ENCODE peak calls at places on chromosomes 4 and X, in six cellular contexts. F is breast epithelium, Y is thyroid gland, P is IMR-90, L is stomach, G is H54. U is an unnamed sample.

GRCh38 chr4:185061610-185062009 is 43.3 kb downstream of the HELT start:
- DNase-seq in F (no peak), G (no peak), P (no peak), L (no peak), Y (no peak), U (no peak)

GRCh38 chrX:53049127-53049517 is 533 bp downstream of the GPR173 start:
- DNase-seq in G (no peak), F (no peak), Y (no peak), P (no peak), L (no peak), U (no peak)

GRCh38 chr4:102678695-102679335 is 82.0 kb downstream of the MANBA start:
- DNase-seq in L (no peak), G (no peak), Y (no peak), F (no peak), P (no peak), U (no peak)

GRCh38 chr4:38334791-38335190 is 329.2 kb upstream of the KLF3 start:
- DNase-seq in P (no peak), F (no peak), Y (no peak), L (no peak), G (no peak), U (no peak)

GRCh38 chr4:82753238-82753637 is 45.4 kb downstream of the SCD5 start:
- DNase-seq in G (no peak), Y (peak; percentile 34), F (no peak), P (no peak), L (no peak), U (no peak)

GRCh38 chrX:101655540-101655939 is 4.1 kb downstream of the ARMCX2 start:
- DNase-seq in Y (no peak), L (no peak), P (no peak), F (no peak), G (no peak), U (no peak)

GRCh38 chrX:29687687-29688086 is 527.7 kb upstream of the MAGEB2 start:
- DNase-seq in L (no peak), F (no peak), Y (no peak), P (peak; percentile 76), G (no peak), U (no peak)

GRCh38 chr4:39205476-39205875 is 23.1 kb downstream of the WDR19 start:
- DNase-seq in Y (no peak), F (no peak), L (no peak), G (no peak), P (no peak), U (no peak)

DNA sequence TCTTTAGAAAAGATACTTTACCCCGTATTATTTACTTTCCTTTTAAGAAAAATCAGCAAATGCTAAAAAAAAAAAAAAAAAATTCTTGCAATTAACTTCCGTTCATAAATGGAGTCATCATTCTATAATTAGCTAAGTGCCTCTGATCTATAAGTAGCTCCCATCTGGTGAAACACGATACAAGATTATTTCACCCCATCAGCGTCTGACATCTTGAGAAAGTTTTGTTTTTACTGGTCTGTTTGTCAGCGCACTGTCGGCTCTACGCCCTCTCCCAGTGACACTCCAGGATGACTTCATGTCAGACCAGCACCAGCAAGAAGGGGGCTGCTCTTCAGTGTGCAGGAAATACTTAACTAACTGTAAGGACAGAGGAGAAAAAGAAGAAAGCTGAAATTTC is 108.3 kb downstream of the AFAP1 start:
- DNase-seq in Y (no peak), F (no peak), L (no peak), G (no peak), P (peak; percentile 97), U (peak; percentile 40)
- TF ChIP-seq POLR2A in Y (no peak), F (no peak), L (no peak), G (no peak), P (no peak), U (no peak)

GRCh38 chr4:75724066-75724866 is at the start of gene USO1:
- DNase-seq in L (peak; percentile 99), Y (peak; percentile 98), G (peak; percentile 68), F (peak; percentile 99), P (peak; percentile 99), U (peak; percentile 99)

GRCh38 chr4:75723802-75724065 is 643 bp upstream of the USO1 start:
- DNase-seq in G (no peak), Y (no peak), L (no peak), P (no peak), F (no peak), U (no peak)

GRCh38 chr4:75723117-75723801 is 1.1 kb upstream of the USO1 start:
- DNase-seq in P (peak; percentile 80), F (no peak), Y (no peak), L (no peak), G (no peak), U (no peak)

GRCh38 chr4:75726577-75726976 is 2.2 kb downstream of the USO1 start:
- DNase-seq in L (no peak), Y (peak; percentile 29), P (peak; percentile 18), F (no peak), G (no peak), U (no peak)

DNA sequence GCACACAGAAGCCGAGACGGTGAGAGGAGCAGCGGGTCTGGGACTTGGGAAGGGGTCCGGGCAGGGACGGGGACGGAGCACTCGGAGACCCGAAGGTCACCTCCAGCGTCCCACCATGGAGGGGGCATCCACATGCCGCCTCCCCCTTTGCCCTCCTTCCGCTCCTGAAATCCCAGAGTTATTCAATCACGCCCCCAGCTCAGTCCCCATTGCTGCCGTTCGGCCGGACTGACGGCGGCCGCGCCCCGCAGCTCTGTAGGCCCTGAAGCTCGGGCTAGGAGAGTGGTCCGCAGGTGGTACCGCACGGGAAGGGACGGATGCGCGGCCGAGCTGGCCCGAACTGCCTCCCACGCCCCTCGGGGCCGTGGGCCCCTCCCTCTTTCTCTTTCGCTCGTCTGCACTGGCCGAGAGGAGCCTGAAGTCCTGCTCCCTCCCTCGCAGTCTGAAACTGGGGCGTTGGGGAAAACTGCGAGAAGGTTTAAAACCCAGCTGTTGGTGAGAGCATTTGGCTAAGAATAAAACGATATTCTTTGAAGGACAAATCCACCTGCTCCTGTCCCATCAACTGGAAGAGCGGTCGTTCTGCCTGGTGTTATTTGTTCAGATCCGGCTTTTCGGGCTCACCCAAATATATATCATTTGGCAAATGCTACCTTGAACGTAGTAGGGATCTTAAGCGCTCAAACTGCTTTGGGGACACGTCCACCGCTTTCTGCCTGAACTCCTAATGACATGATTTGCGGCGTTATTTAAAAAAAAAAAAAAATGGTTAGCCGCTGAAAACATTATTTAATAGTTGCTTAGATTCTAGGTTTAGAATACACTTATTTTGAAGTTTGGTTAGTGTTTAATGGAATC is 719 bp downstream of the USO1 start:
- DNase-seq in G (peak; percentile 12), F (peak; percentile 72), P (peak; percentile 79), L (peak; percentile 74), Y (peak; percentile 82), U (peak; percentile 88)
- TF ChIP-seq POLR2A in G (peak; percentile 55), F (no peak), P (peak; percentile 82), L (no peak), Y (no peak), U (peak; percentile 14)

DNA sequence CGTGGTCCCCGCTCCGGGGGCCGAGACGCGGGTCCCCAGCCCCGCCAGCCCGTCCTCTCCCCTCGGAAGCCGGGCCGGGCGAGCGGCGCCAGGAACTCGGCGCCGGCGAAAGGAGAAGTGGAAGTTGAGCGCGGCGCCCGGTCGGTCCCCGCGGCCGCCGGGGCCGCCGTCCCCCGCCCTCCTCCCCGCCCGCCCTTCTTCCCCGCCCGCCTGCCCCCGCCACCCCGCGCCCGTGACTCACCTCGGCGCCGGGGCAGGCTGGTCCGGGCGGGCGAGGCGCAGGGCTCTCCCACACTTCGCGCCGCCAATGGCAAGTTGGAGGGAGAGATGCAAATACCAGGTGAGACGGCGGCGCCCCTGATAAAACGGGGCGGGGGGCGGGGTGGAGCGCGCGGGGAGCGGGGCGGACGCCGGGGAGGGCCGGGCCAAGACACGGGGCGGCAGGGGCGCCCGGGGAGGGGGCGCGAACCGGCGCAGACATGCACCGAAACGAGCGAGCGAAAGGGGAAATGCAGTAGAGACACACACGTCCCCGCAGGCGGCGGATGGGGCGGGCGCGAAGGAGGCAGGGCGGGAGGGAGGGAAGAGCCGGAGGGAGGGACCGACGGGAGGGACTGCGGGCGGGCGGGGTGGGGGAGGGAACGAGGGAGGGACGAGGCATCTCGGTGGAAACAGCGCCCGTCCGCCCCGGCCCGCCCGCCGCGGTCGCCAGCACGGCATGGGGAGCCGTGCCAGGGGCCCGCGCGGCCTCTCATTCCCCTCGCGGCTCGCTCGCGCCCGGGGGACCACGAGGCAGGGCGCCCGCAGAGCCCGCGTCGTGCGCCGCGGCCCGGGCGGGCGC is at the start of gene ELF4:
- DNase-seq in F (no peak), Y (peak; percentile 43), L (peak; percentile 66), G (peak; percentile 66), P (peak; percentile 37), U (peak; percentile 70)
- TF ChIP-seq POLR2A in F (no peak), Y (no peak), L (no peak), G (peak; percentile 19), P (no peak), U (no peak)

GRCh38 chr4:14877246-14878220 is 124.7 kb upstream of the CPEB2 start:
- DNase-seq in F (peak; percentile 71), G (no peak), P (no peak), Y (no peak), L (peak; percentile 56), U (no peak)

GRCh38 chr4:14874990-14875389 is 127.3 kb upstream of the CPEB2 start:
- DNase-seq in P (no peak), G (no peak), Y (no peak), F (no peak), L (no peak), U (no peak)

GRCh38 chr4:14879643-14880042 is 122.6 kb upstream of the CPEB2 start:
- DNase-seq in Y (no peak), F (peak; percentile 58), P (no peak), L (no peak), G (no peak), U (no peak)

GRCh38 chr4:14880805-14881204 is 121.5 kb upstream of the CPEB2 start:
- DNase-seq in F (no peak), P (no peak), L (no peak), G (no peak), Y (no peak), U (no peak)

DNA sequence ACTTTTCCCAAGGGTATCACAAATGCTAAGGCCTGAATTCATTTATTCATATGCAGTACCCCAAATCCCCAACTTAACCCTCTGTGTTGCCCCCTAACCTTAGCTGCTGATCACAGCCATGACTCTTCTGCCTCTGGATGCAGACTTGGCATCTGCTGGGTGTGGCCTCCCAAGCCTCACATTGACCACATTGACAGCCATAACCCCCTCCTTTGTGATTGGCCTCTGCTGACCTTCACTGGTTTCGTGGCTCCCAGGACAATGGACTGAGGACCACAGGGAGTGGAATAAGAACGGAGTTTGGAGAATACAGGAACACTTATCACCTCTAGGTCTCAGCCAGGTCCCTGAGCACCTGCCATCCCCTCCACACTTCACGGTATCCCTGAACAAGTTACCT is 123.6 kb upstream of the CPEB2 start:
- DNase-seq in G (no peak), L (no peak), F (no peak), Y (no peak), P (no peak), U (no peak)
- TF ChIP-seq POLR2A in G (no peak), L (no peak), F (no peak), Y (no peak), P (no peak), U (no peak)